ENCODE peak calls at places on chromosomes 3 and 15, in ten cellular contexts. One of them, this sample, is unnamed.

GRCh38 chr15:45100884-45101622 is 12.9 kb downstream of the DUOX2 start:
- DNase-seq in psoas muscle: no peak
- DNase-seq in activated CD4-positive, alpha-beta memory T cell treated with anti-CD3 and anti-CD28 coated beads, Interleukin-2, amount 10 ng/mL, durations not matched to agents 7 days and 5 days: no peak
- DNase-seq in T-cell: no peak
- DNase-seq in cardiac fibroblast: no peak
- DNase-seq in HS-5: no peak
- DNase-seq in frontal cortex: no peak
- DNase-seq in AG20443: no peak
- DNase-seq in T-helper 2 cell: no peak
- DNase-seq in H4: no peak
- DNase-seq in this sample: no peak

GRCh38 chr3:115790759-115791158 is 167.4 kb downstream of the GAP43 start:
- DNase-seq in psoas muscle: no peak
- DNase-seq in activated CD4-positive, alpha-beta memory T cell treated with anti-CD3 and anti-CD28 coated beads, Interleukin-2, amount 10 ng/mL, durations not matched to agents 7 days and 5 days: peak
- DNase-seq in T-cell: no peak
- DNase-seq in cardiac fibroblast: peak
- DNase-seq in HS-5: peak
- DNase-seq in frontal cortex: peak
- DNase-seq in AG20443: peak
- DNase-seq in T-helper 2 cell: no peak
- DNase-seq in H4: peak
- DNase-seq in this sample: no peak

GRCh38 chr15:77553257-77553656 is 79.5 kb downstream of the LINGO1 start:
- DNase-seq in psoas muscle: no peak
- DNase-seq in activated CD4-positive, alpha-beta memory T cell treated with anti-CD3 and anti-CD28 coated beads, Interleukin-2, amount 10 ng/mL, durations not matched to agents 7 days and 5 days: no peak
- DNase-seq in T-cell: no peak
- DNase-seq in cardiac fibroblast: no peak
- DNase-seq in HS-5: no peak
- DNase-seq in frontal cortex: no peak
- DNase-seq in AG20443: no peak
- DNase-seq in T-helper 2 cell: no peak
- DNase-seq in H4: no peak
- DNase-seq in this sample: no peak

GRCh38 chr3:122421836-122422235 is 6.0 kb upstream of the WDR5B start:
- DNase-seq in psoas muscle: no peak
- DNase-seq in activated CD4-positive, alpha-beta memory T cell treated with anti-CD3 and anti-CD28 coated beads, Interleukin-2, amount 10 ng/mL, durations not matched to agents 7 days and 5 days: no peak
- DNase-seq in T-cell: no peak
- DNase-seq in cardiac fibroblast: no peak
- DNase-seq in HS-5: no peak
- DNase-seq in frontal cortex: no peak
- DNase-seq in AG20443: no peak
- DNase-seq in T-helper 2 cell: no peak
- DNase-seq in H4: no peak
- DNase-seq in this sample: no peak

GRCh38 chr3:5245927-5246326 is 58.4 kb downstream of the EDEM1 start:
- DNase-seq in psoas muscle: no peak
- DNase-seq in activated CD4-positive, alpha-beta memory T cell treated with anti-CD3 and anti-CD28 coated beads, Interleukin-2, amount 10 ng/mL, durations not matched to agents 7 days and 5 days: no peak
- DNase-seq in T-cell: no peak
- DNase-seq in cardiac fibroblast: no peak
- DNase-seq in HS-5: no peak
- DNase-seq in frontal cortex: no peak
- DNase-seq in AG20443: no peak
- DNase-seq in T-helper 2 cell: no peak
- DNase-seq in H4: no peak
- DNase-seq in this sample: no peak

GRCh38 chr15:90829942-90830440 is 38.4 kb upstream of the FURIN start:
- DNase-seq in psoas muscle: no peak
- DNase-seq in activated CD4-positive, alpha-beta memory T cell treated with anti-CD3 and anti-CD28 coated beads, Interleukin-2, amount 10 ng/mL, durations not matched to agents 7 days and 5 days: peak
- DNase-seq in T-cell: peak
- DNase-seq in cardiac fibroblast: no peak
- DNase-seq in HS-5: no peak
- DNase-seq in frontal cortex: no peak
- DNase-seq in AG20443: no peak
- DNase-seq in T-helper 2 cell: no peak
- DNase-seq in H4: no peak
- DNase-seq in this sample: no peak

GRCh38 chr3:126983653-126984390 is 907 bp downstream of the PLXNA1 start:
- DNase-seq in psoas muscle: no peak
- DNase-seq in activated CD4-positive, alpha-beta memory T cell treated with anti-CD3 and anti-CD28 coated beads, Interleukin-2, amount 10 ng/mL, durations not matched to agents 7 days and 5 days: peak
- DNase-seq in T-cell: no peak
- DNase-seq in cardiac fibroblast: peak
- DNase-seq in HS-5: no peak
- DNase-seq in frontal cortex: no peak
- DNase-seq in AG20443: peak
- DNase-seq in T-helper 2 cell: peak
- DNase-seq in H4: no peak
- DNase-seq in this sample: no peak

GRCh38 chr3:36868614-36869436 is 76.0 kb downstream of the TRANK1 start:
- DNase-seq in psoas muscle: no peak
- DNase-seq in activated CD4-positive, alpha-beta memory T cell treated with anti-CD3 and anti-CD28 coated beads, Interleukin-2, amount 10 ng/mL, durations not matched to agents 7 days and 5 days: peak
- DNase-seq in T-cell: peak
- DNase-seq in cardiac fibroblast: peak
- DNase-seq in HS-5: peak
- DNase-seq in frontal cortex: peak
- DNase-seq in AG20443: peak
- DNase-seq in T-helper 2 cell: peak
- DNase-seq in H4: peak
- DNase-seq in this sample: peak

GRCh38 chr15:36936652-36937051 is 163.7 kb downstream of the MEIS2 start:
- DNase-seq in psoas muscle: no peak
- DNase-seq in activated CD4-positive, alpha-beta memory T cell treated with anti-CD3 and anti-CD28 coated beads, Interleukin-2, amount 10 ng/mL, durations not matched to agents 7 days and 5 days: no peak
- DNase-seq in T-cell: no peak
- DNase-seq in cardiac fibroblast: peak
- DNase-seq in HS-5: no peak
- DNase-seq in frontal cortex: no peak
- DNase-seq in AG20443: peak
- DNase-seq in T-helper 2 cell: no peak
- DNase-seq in H4: no peak
- DNase-seq in this sample: no peak

GRCh38 chr3:123343296-123344174 is 105.4 kb downstream of the ADCY5 start:
- DNase-seq in psoas muscle: no peak
- DNase-seq in activated CD4-positive, alpha-beta memory T cell treated with anti-CD3 and anti-CD28 coated beads, Interleukin-2, amount 10 ng/mL, durations not matched to agents 7 days and 5 days: no peak
- DNase-seq in T-cell: no peak
- DNase-seq in cardiac fibroblast: no peak
- DNase-seq in HS-5: no peak
- DNase-seq in frontal cortex: no peak
- DNase-seq in AG20443: no peak
- DNase-seq in T-helper 2 cell: no peak
- DNase-seq in H4: no peak
- DNase-seq in this sample: no peak

GRCh38 chr3:55854395-55854994 is 367.4 kb upstream of the WNT5A start:
- DNase-seq in psoas muscle: no peak
- DNase-seq in activated CD4-positive, alpha-beta memory T cell treated with anti-CD3 and anti-CD28 coated beads, Interleukin-2, amount 10 ng/mL, durations not matched to agents 7 days and 5 days: no peak
- DNase-seq in T-cell: no peak
- DNase-seq in cardiac fibroblast: no peak
- DNase-seq in HS-5: no peak
- DNase-seq in frontal cortex: no peak
- DNase-seq in AG20443: no peak
- DNase-seq in T-helper 2 cell: no peak
- DNase-seq in H4: no peak
- DNase-seq in this sample: no peak

GRCh38 chr3:115086379-115086778 is 60.7 kb downstream of the ZBTB20 start:
- DNase-seq in psoas muscle: no peak
- DNase-seq in activated CD4-positive, alpha-beta memory T cell treated with anti-CD3 and anti-CD28 coated beads, Interleukin-2, amount 10 ng/mL, durations not matched to agents 7 days and 5 days: no peak
- DNase-seq in T-cell: no peak
- DNase-seq in cardiac fibroblast: no peak
- DNase-seq in HS-5: no peak
- DNase-seq in frontal cortex: no peak
- DNase-seq in AG20443: no peak
- DNase-seq in T-helper 2 cell: no peak
- DNase-seq in H4: no peak
- DNase-seq in this sample: no peak

GRCh38 chr15:44482088-44482487 is 54.7 kb downstream of the CTDSPL2 start:
- DNase-seq in psoas muscle: no peak
- DNase-seq in activated CD4-positive, alpha-beta memory T cell treated with anti-CD3 and anti-CD28 coated beads, Interleukin-2, amount 10 ng/mL, durations not matched to agents 7 days and 5 days: no peak
- DNase-seq in T-cell: no peak
- DNase-seq in cardiac fibroblast: no peak
- DNase-seq in HS-5: no peak
- DNase-seq in frontal cortex: no peak
- DNase-seq in AG20443: no peak
- DNase-seq in T-helper 2 cell: no peak
- DNase-seq in H4: no peak
- DNase-seq in this sample: no peak

GRCh38 chr3:39104961-39105686 is 2.3 kb downstream of the GORASP1 start:
- DNase-seq in psoas muscle: no peak
- DNase-seq in activated CD4-positive, alpha-beta memory T cell treated with anti-CD3 and anti-CD28 coated beads, Interleukin-2, amount 10 ng/mL, durations not matched to agents 7 days and 5 days: no peak
- DNase-seq in T-cell: no peak
- DNase-seq in cardiac fibroblast: no peak
- DNase-seq in HS-5: no peak
- DNase-seq in frontal cortex: no peak
- DNase-seq in AG20443: no peak
- DNase-seq in T-helper 2 cell: no peak
- DNase-seq in H4: no peak
- DNase-seq in this sample: no peak

GRCh38 chr3:16484216-16484615 is 29.3 kb downstream of the RFTN1 start:
- DNase-seq in psoas muscle: no peak
- DNase-seq in activated CD4-positive, alpha-beta memory T cell treated with anti-CD3 and anti-CD28 coated beads, Interleukin-2, amount 10 ng/mL, durations not matched to agents 7 days and 5 days: no peak
- DNase-seq in T-cell: no peak
- DNase-seq in cardiac fibroblast: peak
- DNase-seq in HS-5: peak
- DNase-seq in frontal cortex: no peak
- DNase-seq in AG20443: peak
- DNase-seq in T-helper 2 cell: no peak
- DNase-seq in H4: peak
- DNase-seq in this sample: no peak

GRCh38 chr3:148175215-148175614 is 522.5 kb upstream of the AGTR1 start:
- DNase-seq in psoas muscle: no peak
- DNase-seq in activated CD4-positive, alpha-beta memory T cell treated with anti-CD3 and anti-CD28 coated beads, Interleukin-2, amount 10 ng/mL, durations not matched to agents 7 days and 5 days: no peak
- DNase-seq in T-cell: no peak
- DNase-seq in cardiac fibroblast: peak
- DNase-seq in HS-5: no peak
- DNase-seq in frontal cortex: no peak
- DNase-seq in AG20443: peak
- DNase-seq in T-helper 2 cell: no peak
- DNase-seq in H4: no peak
- DNase-seq in this sample: no peak

GRCh38 chr15:37034835-37035234 is 65.5 kb downstream of the MEIS2 start:
- DNase-seq in psoas muscle: no peak
- DNase-seq in activated CD4-positive, alpha-beta memory T cell treated with anti-CD3 and anti-CD28 coated beads, Interleukin-2, amount 10 ng/mL, durations not matched to agents 7 days and 5 days: no peak
- DNase-seq in T-cell: no peak
- DNase-seq in cardiac fibroblast: no peak
- DNase-seq in HS-5: no peak
- DNase-seq in frontal cortex: no peak
- DNase-seq in AG20443: no peak
- DNase-seq in T-helper 2 cell: no peak
- DNase-seq in H4: no peak
- DNase-seq in this sample: no peak

GRCh38 chr3:138114988-138115971 is at the start of gene DZIP1L:
- DNase-seq in psoas muscle: peak
- DNase-seq in activated CD4-positive, alpha-beta memory T cell treated with anti-CD3 and anti-CD28 coated beads, Interleukin-2, amount 10 ng/mL, durations not matched to agents 7 days and 5 days: peak
- DNase-seq in T-cell: no peak
- DNase-seq in cardiac fibroblast: peak
- DNase-seq in HS-5: peak
- DNase-seq in frontal cortex: peak
- DNase-seq in AG20443: peak
- DNase-seq in T-helper 2 cell: no peak
- DNase-seq in H4: peak
- DNase-seq in this sample: peak

GRCh38 chr3:195584543-195584870 is 767 bp upstream of the APOD start:
- DNase-seq in psoas muscle: no peak
- DNase-seq in activated CD4-positive, alpha-beta memory T cell treated with anti-CD3 and anti-CD28 coated beads, Interleukin-2, amount 10 ng/mL, durations not matched to agents 7 days and 5 days: no peak
- DNase-seq in T-cell: no peak
- DNase-seq in cardiac fibroblast: no peak
- DNase-seq in HS-5: no peak
- DNase-seq in frontal cortex: no peak
- DNase-seq in AG20443: no peak
- DNase-seq in T-helper 2 cell: no peak
- DNase-seq in H4: no peak
- DNase-seq in this sample: no peak

GRCh38 chr3:144189044-144189443 is 217.4 kb downstream of the DIPK2A start:
- DNase-seq in psoas muscle: no peak
- DNase-seq in activated CD4-positive, alpha-beta memory T cell treated with anti-CD3 and anti-CD28 coated beads, Interleukin-2, amount 10 ng/mL, durations not matched to agents 7 days and 5 days: no peak
- DNase-seq in T-cell: no peak
- DNase-seq in cardiac fibroblast: peak
- DNase-seq in HS-5: no peak
- DNase-seq in frontal cortex: no peak
- DNase-seq in AG20443: peak
- DNase-seq in T-helper 2 cell: no peak
- DNase-seq in H4: peak
- DNase-seq in this sample: no peak

GRCh38 chr3:104503022-104503421 is 863.7 kb upstream of the ALCAM start:
- DNase-seq in psoas muscle: no peak
- DNase-seq in activated CD4-positive, alpha-beta memory T cell treated with anti-CD3 and anti-CD28 coated beads, Interleukin-2, amount 10 ng/mL, durations not matched to agents 7 days and 5 days: no peak
- DNase-seq in T-cell: no peak
- DNase-seq in cardiac fibroblast: no peak
- DNase-seq in HS-5: no peak
- DNase-seq in frontal cortex: no peak
- DNase-seq in AG20443: no peak
- DNase-seq in T-helper 2 cell: no peak
- DNase-seq in H4: no peak
- DNase-seq in this sample: no peak

GRCh38 chr3:67044955-67045354 is 46.8 kb downstream of the KBTBD8 start:
- DNase-seq in psoas muscle: no peak
- DNase-seq in activated CD4-positive, alpha-beta memory T cell treated with anti-CD3 and anti-CD28 coated beads, Interleukin-2, amount 10 ng/mL, durations not matched to agents 7 days and 5 days: no peak
- DNase-seq in T-cell: no peak
- DNase-seq in cardiac fibroblast: no peak
- DNase-seq in HS-5: no peak
- DNase-seq in frontal cortex: no peak
- DNase-seq in AG20443: peak
- DNase-seq in T-helper 2 cell: no peak
- DNase-seq in H4: no peak
- DNase-seq in this sample: no peak

GRCh38 chr3:144162042-144162441 is 190.4 kb downstream of the DIPK2A start:
- DNase-seq in psoas muscle: no peak
- DNase-seq in activated CD4-positive, alpha-beta memory T cell treated with anti-CD3 and anti-CD28 coated beads, Interleukin-2, amount 10 ng/mL, durations not matched to agents 7 days and 5 days: no peak
- DNase-seq in T-cell: no peak
- DNase-seq in cardiac fibroblast: peak
- DNase-seq in HS-5: no peak
- DNase-seq in frontal cortex: no peak
- DNase-seq in AG20443: no peak
- DNase-seq in T-helper 2 cell: no peak
- DNase-seq in H4: peak
- DNase-seq in this sample: no peak

GRCh38 chr3:21073561-21073960 is 677.4 kb downstream of the ZNF385D start:
- DNase-seq in psoas muscle: no peak
- DNase-seq in activated CD4-positive, alpha-beta memory T cell treated with anti-CD3 and anti-CD28 coated beads, Interleukin-2, amount 10 ng/mL, durations not matched to agents 7 days and 5 days: no peak
- DNase-seq in T-cell: no peak
- DNase-seq in cardiac fibroblast: no peak
- DNase-seq in HS-5: no peak
- DNase-seq in frontal cortex: no peak
- DNase-seq in AG20443: no peak
- DNase-seq in T-helper 2 cell: no peak
- DNase-seq in H4: no peak
- DNase-seq in this sample: no peak

GRCh38 chr15:43370310-43370974 is 401 bp downstream of the ZSCAN29 start:
- DNase-seq in psoas muscle: peak
- DNase-seq in activated CD4-positive, alpha-beta memory T cell treated with anti-CD3 and anti-CD28 coated beads, Interleukin-2, amount 10 ng/mL, durations not matched to agents 7 days and 5 days: no peak
- DNase-seq in T-cell: no peak
- DNase-seq in cardiac fibroblast: peak
- DNase-seq in HS-5: no peak
- DNase-seq in frontal cortex: peak
- DNase-seq in AG20443: peak
- DNase-seq in T-helper 2 cell: peak
- DNase-seq in H4: no peak
- DNase-seq in this sample: peak

GRCh38 chr3:163382183-163382582 is 1696.1 kb downstream of the SI start:
- DNase-seq in psoas muscle: no peak
- DNase-seq in activated CD4-positive, alpha-beta memory T cell treated with anti-CD3 and anti-CD28 coated beads, Interleukin-2, amount 10 ng/mL, durations not matched to agents 7 days and 5 days: no peak
- DNase-seq in T-cell: no peak
- DNase-seq in cardiac fibroblast: no peak
- DNase-seq in HS-5: no peak
- DNase-seq in frontal cortex: no peak
- DNase-seq in AG20443: no peak
- DNase-seq in T-helper 2 cell: no peak
- DNase-seq in H4: no peak
- DNase-seq in this sample: no peak

GRCh38 chr15:68386587-68387287 is 45.2 kb downstream of the ITGA11 start:
- DNase-seq in psoas muscle: no peak
- DNase-seq in activated CD4-positive, alpha-beta memory T cell treated with anti-CD3 and anti-CD28 coated beads, Interleukin-2, amount 10 ng/mL, durations not matched to agents 7 days and 5 days: no peak
- DNase-seq in T-cell: no peak
- DNase-seq in cardiac fibroblast: no peak
- DNase-seq in HS-5: no peak
- DNase-seq in frontal cortex: no peak
- DNase-seq in AG20443: no peak
- DNase-seq in T-helper 2 cell: no peak
- DNase-seq in H4: no peak
- DNase-seq in this sample: peak

GRCh38 chr3:157573281-157573680 is 70.1 kb upstream of the VEPH1 start:
- DNase-seq in psoas muscle: no peak
- DNase-seq in activated CD4-positive, alpha-beta memory T cell treated with anti-CD3 and anti-CD28 coated beads, Interleukin-2, amount 10 ng/mL, durations not matched to agents 7 days and 5 days: no peak
- DNase-seq in T-cell: no peak
- DNase-seq in cardiac fibroblast: no peak
- DNase-seq in HS-5: no peak
- DNase-seq in frontal cortex: no peak
- DNase-seq in AG20443: peak
- DNase-seq in T-helper 2 cell: no peak
- DNase-seq in H4: peak
- DNase-seq in this sample: no peak